ENCODE peak calls at places on chromosome 20, in four cellular contexts. K, V, N and S are unnamed samples.

GRCh38 chr20:8898823-8899222 is 170.1 kb upstream of the PLCB4 start:
- DNase-seq in V (no peak), N (no peak), K (no peak), S (no peak)

GRCh38 chr20:38748863-38749153 is 548 bp downstream of the ACTR5 start:
- DNase-seq in N (no peak), K (no peak), V (peak; percentile 77), S (peak; percentile 77)

GRCh38 chr20:7935027-7935551 is 5.2 kb downstream of the HAO1 start:
- DNase-seq in V (no peak), N (no peak), K (no peak), S (no peak)

GRCh38 chr20:46027245-46027853 is 1.7 kb upstream of the SLC12A5 start:
- DNase-seq in N (no peak), K (peak; percentile 61), V (peak; percentile 72), S (no peak)

GRCh38 chr20:1879369-1879768 is 15.8 kb upstream of the SIRPA start:
- DNase-seq in K (no peak), N (no peak), V (no peak), S (no peak)

GRCh38 chr20:10671221-10671849 is 2.5 kb downstream of the JAG1 start:
- DNase-seq in K (peak; percentile 94), N (no peak), V (peak; percentile 85), S (peak; percentile 77)

GRCh38 chr20:52552181-52552872 is 360.7 kb upstream of the ZFP64 start:
- DNase-seq in K (peak; percentile 66), N (no peak), V (no peak), S (no peak)

GRCh38 chr20:50543326-50543725 is 33.1 kb downstream of the PTPN1 start:
- DNase-seq in N (no peak), V (no peak), K (no peak), S (no peak)

GRCh38 chr20:10404023-10404628 is 29.9 kb downstream of the MKKS start:
- DNase-seq in V (no peak), N (no peak), K (no peak), S (no peak)

GRCh38 chr20:9363673-9364072 is 150.7 kb upstream of the LAMP5 start:
- DNase-seq in N (no peak), K (no peak), V (no peak), S (no peak)

GRCh38 chr20:16215056-16215455 is 358.2 kb downstream of the KIF16B start:
- DNase-seq in K (no peak), V (no peak), N (no peak), S (no peak)

GRCh38 chr20:11935754-11936551 is 18.3 kb downstream of the BTBD3 start:
- DNase-seq in K (no peak), N (no peak), V (peak; percentile 15), S (no peak)

GRCh38 chr20:1897486-1897885 is 2.3 kb downstream of the SIRPA start:
- DNase-seq in N (no peak), V (no peak), K (no peak), S (no peak)

GRCh38 chr20:11331096-11331495 is 586.6 kb upstream of the BTBD3 start:
- DNase-seq in N (no peak), K (no peak), V (no peak), S (no peak)

GRCh38 chr20:51586005-51586440 is 43.5 kb upstream of the NFATC2 start:
- DNase-seq in N (no peak), K (peak; percentile 83), V (peak; percentile 90), S (no peak)

GRCh38 chr20:47355489-47356219 is 845 bp downstream of the ZMYND8 start:
- DNase-seq in K (no peak), N (no peak), V (peak; percentile 55), S (no peak)

GRCh38 chr20:58293453-58293852 is 16.1 kb upstream of the RAB22A start:
- DNase-seq in K (no peak), N (no peak), V (peak; percentile 46), S (peak; percentile 46)

GRCh38 chr20:31542201-31542842 is 28.1 kb downstream of the HM13 start:
- DNase-seq in V (no peak), K (no peak), N (no peak), S (no peak)

GRCh38 chr20:44435630-44436335 is 39.9 kb upstream of the TTPAL start:
- DNase-seq in V (no peak), N (no peak), K (no peak), S (no peak)

GRCh38 chr20:13915244-13915643 is 75.2 kb downstream of the SEL1L2 start:
- DNase-seq in K (no peak), V (peak; percentile 10), N (no peak), S (no peak)

GRCh38 chr20:45392733-45393132 is 14.6 kb upstream of the TP53TG5 start:
- DNase-seq in K (no peak), N (no peak), V (peak; percentile 37), S (no peak)

GRCh38 chr20:38164069-38164468 is 1.0 kb downstream of the TGM2 start:
- DNase-seq in V (no peak), N (no peak), K (no peak), S (no peak)

GRCh38 chr20:49608752-49609670 is 41.1 kb upstream of the PTGIS start:
- DNase-seq in K (no peak), N (peak; percentile 49), V (peak; percentile 76), S (peak; percentile 83)

GRCh38 chr20:10093087-10093591 is 58.4 kb downstream of the ANKEF1 start:
- DNase-seq in K (peak; percentile 57), V (peak; percentile 78), N (no peak), S (no peak)

GRCh38 chr20:36309643-36310042 is 3.5 kb downstream of the DLGAP4 start:
- DNase-seq in K (no peak), V (no peak), N (no peak), S (no peak)

GRCh38 chr20:19947611-19948264 is 69.4 kb upstream of the NAA20 start:
- DNase-seq in N (no peak), V (peak; percentile 75), K (peak; percentile 97), S (peak; percentile 73)

GRCh38 chr20:45823949-45824835 is 2.9 kb downstream of the TNNC2 start:
- DNase-seq in K (no peak), N (peak; percentile 53), V (peak; percentile 85), S (peak; percentile 87)

GRCh38 chr20:2696646-2697045 is 4.1 kb downstream of the EBF4 start:
- DNase-seq in K (no peak), N (no peak), V (no peak), S (no peak)

GRCh38 chr20:45861157-45862075 is 4.0 kb downstream of the ZSWIM3 start:
- DNase-seq in V (no peak), N (no peak), K (no peak), S (no peak)

GRCh38 chr20:37389241-37389747 is 43.4 kb downstream of the SRC start:
- DNase-seq in V (no peak), N (no peak), K (no peak), S (peak; percentile 20)

GRCh38 chr20:6765469-6766058 is 1.9 kb upstream of the BMP2 start:
- DNase-seq in K (peak; percentile 61), N (no peak), V (peak; percentile 69), S (no peak)

GRCh38 chr20:24735263-24735662 is 213.8 kb upstream of the CST7 start:
- DNase-seq in N (no peak), K (no peak), V (peak; percentile 94), S (no peak)

GRCh38 chr20:20628314-20628713 is 84.1 kb downstream of the RALGAPA2 start:
- DNase-seq in V (no peak), N (no peak), K (no peak), S (no peak)

DNA sequence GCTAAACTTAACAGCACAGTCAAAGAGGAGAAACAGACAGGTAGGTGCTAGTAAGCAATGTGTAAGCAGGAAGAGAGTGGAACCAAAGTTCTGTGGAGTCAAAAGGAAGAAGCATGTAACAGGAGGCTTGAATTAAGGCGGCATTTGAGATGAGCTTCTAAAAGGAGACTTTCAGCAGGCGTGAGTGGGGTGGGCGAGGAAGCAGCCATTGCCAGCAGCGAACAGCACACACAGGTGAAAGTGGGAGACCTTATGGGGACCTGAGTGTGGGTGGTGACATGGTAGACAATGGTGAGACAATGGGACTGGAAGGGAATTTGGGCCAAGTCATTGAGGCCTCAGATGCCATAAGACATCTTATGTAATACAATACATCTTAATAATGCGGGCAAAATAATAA is 195.0 kb downstream of the PAX1 start:
- DNase-seq in N (no peak), K (no peak), V (no peak), S (no peak)
- H3K56ac ChIP-seq in N (no peak overlapping the region), K (no peak overlapping the region), V (no peak overlapping the region), S (no peak overlapping the region)

GRCh38 chr20:63459070-63459380 is 13.4 kb downstream of the KCNQ2 start:
- DNase-seq in K (no peak), N (no peak), V (no peak), S (no peak)
- H3K56ac ChIP-seq in K (no peak overlapping the region), N (no peak overlapping the region), V (no peak overlapping the region), S (no peak overlapping the region)

GRCh38 chr20:22352019-22352418 is 232.4 kb downstream of the FOXA2 start:
- DNase-seq in K (no peak), N (no peak), V (no peak), S (no peak)

GRCh38 chr20:22346716-22347115 is 237.7 kb downstream of the FOXA2 start:
- DNase-seq in V (no peak), K (no peak), N (no peak), S (no peak)

GRCh38 chr20:22343612-22344011 is 240.8 kb downstream of the FOXA2 start:
- DNase-seq in N (no peak), K (no peak), V (no peak), S (no peak)

GRCh38 chr20:22350624-22351023 is 233.7 kb downstream of the FOXA2 start:
- DNase-seq in V (no peak), N (no peak), K (no peak), S (no peak)

DNA sequence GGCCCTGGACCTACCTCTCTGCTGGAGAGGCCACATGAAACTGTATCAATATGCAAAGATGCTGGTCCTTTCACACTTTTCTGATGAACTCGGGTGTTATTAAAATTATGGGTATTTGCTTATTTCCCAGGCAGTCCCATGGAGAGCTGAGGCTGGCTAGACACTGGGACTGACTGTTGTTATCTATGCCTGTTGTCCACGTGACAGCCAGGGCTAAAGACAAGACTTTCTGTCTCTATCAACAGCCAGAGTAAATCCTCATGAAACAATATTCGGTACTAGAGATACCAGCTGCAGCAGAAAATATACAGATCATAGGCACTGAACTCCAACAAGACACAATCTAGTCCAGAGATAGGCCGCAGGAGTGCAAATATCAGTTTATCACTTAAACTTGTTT is 236.4 kb downstream of the FOXA2 start:
- DNase-seq in N (no peak), K (no peak), V (no peak), S (no peak)
- H3K56ac ChIP-seq in N (no peak overlapping the region), K (no peak overlapping the region), V (no peak overlapping the region), S (no peak overlapping the region)

GRCh38 chr20:59320850-59321631 is 20.6 kb downstream of the EDN3 start:
- DNase-seq in N (no peak), K (no peak), V (no peak), S (no peak)
- H3K56ac ChIP-seq in N (no peak overlapping the region), K (no peak overlapping the region), V (no peak overlapping the region), S (no peak overlapping the region)